ENCODE peak calls at places on chromosome 22, in seven cellular contexts. J, A, I, S, H, M and B are unnamed samples.

GRCh38 chr22:26589845-26590524 is at the start of gene TPST2:
- DNase-seq in J (peak; percentile 68), A (peak; percentile 81), I (no peak), S (peak; percentile 47), H (peak; percentile 59), M (peak; percentile 96), B (peak; percentile 79)

GRCh38 chr22:20549232-20549841 is 41.9 kb downstream of the MED15 start:
- DNase-seq in J (peak; percentile 49), A (no peak), I (no peak), S (no peak), H (no peak), M (no peak), B (peak; percentile 51)

GRCh38 chr22:49960967-49961600 is 512 bp downstream of the PIM3 start:
- DNase-seq in J (peak; percentile 50), A (peak; percentile 72), I (no peak), S (no peak), H (peak; percentile 16), M (no peak), B (peak; percentile 52)

GRCh38 chr22:25210831-25211230 is 8.6 kb upstream of the CRYBB2 start:
- DNase-seq in J (no peak), A (no peak), I (no peak), S (no peak), H (no peak), M (no peak), B (no peak)

GRCh38 chr22:29345932-29346331 is 30.4 kb upstream of the RASL10A start:
- DNase-seq in J (no peak), A (no peak), I (no peak), S (peak; percentile 57), H (no peak), M (no peak), B (no peak)

GRCh38 chr22:37199839-37200161 is 11.8 kb upstream of the C1QTNF6 start:
- DNase-seq in J (no peak), A (no peak), I (no peak), S (peak; percentile 49), H (peak; percentile 47), M (no peak), B (no peak)

GRCh38 chr22:29175312-29175835 is 30.3 kb upstream of the EMID1 start:
- DNase-seq in J (no peak), A (no peak), I (no peak), S (no peak), H (no peak), M (no peak), B (no peak)

GRCh38 chr22:46386312-46386711 is 50.8 kb downstream of the TRMU start:
- DNase-seq in J (no peak), A (no peak), I (no peak), S (no peak), H (no peak), M (no peak), B (no peak)

GRCh38 chr22:50260801-50261614 is 475 bp downstream of the MAPK12 start:
- DNase-seq in J (no peak), A (peak; percentile 76), I (no peak), S (peak; percentile 41), H (peak; percentile 26), M (peak; percentile 54), B (peak; percentile 64)

GRCh38 chr22:38944653-38945052 is 12.8 kb upstream of the APOBEC3A start:
- DNase-seq in J (no peak), A (no peak), I (no peak), S (no peak), H (no peak), M (no peak), B (no peak)

GRCh38 chr22:17965538-17966402 is 58.6 kb downstream of the MICAL3 start:
- DNase-seq in J (no peak), A (peak; percentile 51), I (no peak), S (no peak), H (no peak), M (no peak), B (no peak)

GRCh38 chr22:19046719-19047609 is 75.2 kb downstream of the DGCR2 start:
- DNase-seq in J (no peak), A (no peak), I (no peak), S (no peak), H (no peak), M (no peak), B (no peak)

GRCh38 chr22:32558681-32559355 is 84.2 kb downstream of the FBXO7 start:
- DNase-seq in J (peak; percentile 92), A (peak; percentile 98), I (no peak), S (no peak), H (no peak), M (no peak), B (peak; percentile 10)